ENCODE peak calls at places on chromosome 12, in seven cellular contexts. B is AG10803; N is NCI-H460; E is SK-N-DZ; D is memory B cell; F is activated effector memory CD4-positive, alpha-beta T cell treated with Interleukin-2 at 50 U/mL for 16 hours; V is HEK293T. G is an unnamed sample.

GRCh38 chr12:15690320-15690719 is 98.9 kb downstream of the EPS8 start:
- DNase-seq in B (no peak), V (no peak), F (no peak), E (no peak), D (no peak), N (no peak), G (no peak)

GRCh38 chr12:3725267-3726115 is 27.4 kb downstream of the CRACR2A start:
- DNase-seq in D (no peak), V (no peak), E (peak; percentile 12), B (peak; percentile 17), N (no peak), F (no peak), G (no peak)

GRCh38 chr12:115943630-115944391 is 333.7 kb downstream of the MED13L start:
- DNase-seq in N (no peak), B (peak; percentile 26), V (no peak), D (no peak), F (no peak), E (no peak), G (no peak)

GRCh38 chr12:57793920-57794319 is 11.3 kb downstream of the TSFM start:
- DNase-seq in F (no peak), E (no peak), D (no peak), B (peak; percentile 79), N (no peak), V (no peak), G (no peak)

GRCh38 chr12:70049596-70050360 is 193.5 kb upstream of the CNOT2 start:
- DNase-seq in V (no peak), E (no peak), D (no peak), B (no peak), N (no peak), F (no peak), G (no peak)

GRCh38 chr12:128069359-128069997 is 197.5 kb upstream of the TMEM132C start:
- DNase-seq in F (no peak), B (peak; percentile 75), N (peak; percentile 53), V (peak; percentile 20), E (peak; percentile 78), D (no peak), G (no peak)

GRCh38 chr12:12979731-12980259 is 20.3 kb downstream of the HEBP1 start:
- DNase-seq in D (no peak), B (peak; percentile 96), F (no peak), E (no peak), V (no peak), N (no peak), G (no peak)

GRCh38 chr12:49662998-49663843 is 39.9 kb downstream of the PRPF40B start:
- DNase-seq in E (no peak), D (peak; percentile 53), B (peak; percentile 84), N (peak; percentile 11), V (no peak), F (peak; percentile 64), G (no peak)

GRCh38 chr12:42196728-42197603 is 41.1 kb downstream of the YAF2 start:
- DNase-seq in B (no peak), V (no peak), D (no peak), E (no peak), F (no peak), N (no peak), G (no peak)

GRCh38 chr12:53338916-53339315 is 2.8 kb upstream of the SP7 start:
- DNase-seq in B (no peak), N (no peak), E (peak; percentile 88), F (no peak), V (no peak), D (no peak), G (no peak)

GRCh38 chr12:96587691-96588090 is 98.3 kb downstream of the CFAP54 start:
- DNase-seq in B (no peak), N (no peak), E (no peak), V (no peak), D (no peak), F (no peak), G (no peak)

GRCh38 chr12:54891717-54892478 is 37.6 kb downstream of the MUCL1 start:
- DNase-seq in B (no peak), E (no peak), V (no peak), N (peak; percentile 59), F (no peak), D (no peak), G (no peak)

GRCh38 chr12:52204095-52204930 is 12.5 kb upstream of the KRT80 start:
- DNase-seq in E (no peak), D (no peak), N (no peak), B (no peak), V (no peak), F (no peak), G (no peak)

GRCh38 chr12:46699986-46700385 is 125.8 kb downstream of the SLC38A4 start:
- DNase-seq in V (no peak), N (no peak), B (no peak), D (no peak), E (no peak), F (no peak), G (no peak)

GRCh38 chr12:1691123-1692007 is 495 bp downstream of the ADIPOR2 start:
- DNase-seq in E (peak; percentile 76), B (peak; percentile 23), D (no peak), N (peak; percentile 11), V (no peak), F (peak; percentile 4), G (no peak)

GRCh38 chr12:93832126-93832525 is 155.0 kb downstream of the CRADD start:
- DNase-seq in D (no peak), N (no peak), V (no peak), F (no peak), B (peak; percentile 53), E (no peak), G (no peak)

GRCh38 chr12:110233212-110233903 is 47.7 kb upstream of the ATP2A2 start:
- DNase-seq in B (no peak), V (no peak), F (no peak), E (no peak), D (no peak), N (no peak), G (no peak)

GRCh38 chr12:52041695-52042123 is 9.5 kb upstream of the NR4A1 start:
- DNase-seq in N (no peak), E (no peak), F (no peak), B (peak; percentile 70), D (peak; percentile 55), V (no peak), G (no peak)

GRCh38 chr12:46553911-46554310 is 181.3 kb upstream of the SLC38A2 start:
- DNase-seq in B (peak; percentile 86), F (no peak), N (no peak), V (no peak), D (no peak), E (no peak), G (no peak)

GRCh38 chr12:122203968-122204828 is 689 bp downstream of the B3GNT4 start:
- DNase-seq in V (no peak), F (peak; percentile 10), E (peak; percentile 34), B (no peak), N (no peak), D (no peak), G (no peak)

GRCh38 chr12:25236190-25236589 is 14.5 kb downstream of the KRAS start:
- DNase-seq in V (no peak), E (no peak), N (no peak), D (no peak), B (peak; percentile 8), F (no peak), G (no peak)

GRCh38 chr12:20063116-20063515 is 305.2 kb upstream of the PDE3A start:
- DNase-seq in N (no peak), D (no peak), V (no peak), F (no peak), B (peak; percentile 8), E (no peak), G (no peak)

G was measured in NCI-H2227 treated with DMSO at 0.1 percent for 48 hours.